ENCODE peak calls at places on chromosomes 2 and 18, in five cellular contexts. I, V, Y, O and X are unnamed samples.

GRCh38 chr18:10320848-10321247 is 133.6 kb upstream of the APCDD1 start:
- DNase-seq in I (no peak), V (no peak), Y (no peak), O (no peak), X (no peak)

GRCh38 chr18:24876266-24876665 is 415.8 kb downstream of the HRH4 start:
- DNase-seq in I (no peak), V (no peak), Y (no peak), O (no peak), X (no peak)

GRCh38 chr18:71995895-71996443 is 548.2 kb downstream of the CBLN2 start:
- DNase-seq in I (no peak), V (no peak), Y (no peak), O (no peak), X (no peak)

GRCh38 chr18:75160315-75160714 is 48.6 kb downstream of the PTGR3 start:
- DNase-seq in I (no peak), V (no peak), Y (no peak), O (peak), X (no peak)

GRCh38 chr2:67566958-67567635 is 170.0 kb downstream of the ETAA1 start:
- DNase-seq in I (no peak), V (no peak), Y (no peak), O (no peak), X (no peak)

GRCh38 chr2:80288576-80288975 is 16.0 kb downstream of the LRRTM1 start:
- DNase-seq in I (no peak), V (no peak), Y (no peak), O (no peak), X (no peak)

GRCh38 chr18:54238181-54238936 is 13.9 kb upstream of the MBD2 start:
- DNase-seq in I (no peak), V (no peak), Y (no peak), O (no peak), X (no peak)

GRCh38 chr2:168210898-168211570 is 36.4 kb downstream of the STK39 start:
- DNase-seq in I (no peak), V (peak), Y (no peak), O (no peak), X (no peak)

GRCh38 chr18:49238433-49239042 is 221.9 kb downstream of the DYM start:
- DNase-seq in I (no peak), V (peak), Y (peak), O (peak), X (no peak)

GRCh38 chr2:226137201-226137811 is 662.3 kb downstream of the IRS1 start:
- DNase-seq in I (no peak), V (peak), Y (no peak), O (no peak), X (no peak)

GRCh38 chr2:128494640-128495321 is 176.1 kb upstream of the HS6ST1 start:
- DNase-seq in I (no peak), V (no peak), Y (no peak), O (peak), X (no peak)

GRCh38 chr2:64913357-64913869 is 75.8 kb upstream of the SLC1A4 start:
- DNase-seq in I (no peak), V (no peak), Y (no peak), O (peak), X (no peak)

GRCh38 chr2:3774336-3774735 is 71.0 kb downstream of the DCDC2C start:
- DNase-seq in I (no peak), V (no peak), Y (no peak), O (peak), X (no peak)

GRCh38 chr2:18922276-18922675 is 332.9 kb upstream of the NT5C1B start:
- DNase-seq in I (no peak), V (no peak), Y (no peak), O (no peak), X (no peak)

GRCh38 chr18:35045808-35046207 is 4.6 kb downstream of the MAPRE2 start:
- DNase-seq in I (no peak), V (no peak), Y (no peak), O (no peak), X (no peak)

GRCh38 chr2:27703638-27704341 is 40.1 kb downstream of the SLC4A1AP start:
- DNase-seq in I (peak), V (peak), Y (peak), O (peak), X (peak)

GRCh38 chr2:23497063-23497462 is 112.1 kb downstream of the KLHL29 start:
- DNase-seq in I (no peak), V (peak), Y (no peak), O (peak), X (no peak)

GRCh38 chr2:10527585-10527984 is 79.5 kb upstream of the ODC1 start:
- DNase-seq in I (no peak), V (no peak), Y (no peak), O (no peak), X (no peak)

GRCh38 chr2:10504994-10505820 is 57.1 kb upstream of the ODC1 start:
- DNase-seq in I (no peak), V (no peak), Y (no peak), O (no peak), X (no peak)

GRCh38 chr2:283996-284794 is 3.7 kb downstream of the ALKAL2 start:
- DNase-seq in I (no peak), V (no peak), Y (no peak), O (peak), X (no peak)

GRCh38 chr2:2456721-2457120 is 125.6 kb upstream of the MYT1L start:
- DNase-seq in I (no peak), V (no peak), Y (no peak), O (no peak), X (no peak)

GRCh38 chr2:20212459-20212870 is 12.5 kb downstream of the SDC1 start:
- DNase-seq in I (peak), V (no peak), Y (peak), O (peak), X (no peak)

GRCh38 chr2:161273038-161273760 is 35.0 kb upstream of the PSMD14 start:
- DNase-seq in I (peak), V (peak), Y (peak), O (peak), X (no peak)